ENCODE peak calls at places on chromosome 17, in six cellular contexts. One of them, this sample, is unnamed.

GRCh38 chr17:29588561-29589411 is 662 bp downstream of the GIT1 start:
- DNase-seq in NCI-H2227 treated with DMSO at 0.1 percent for 48 hours: no peak
- DNase-seq in RCC 7860: no peak
- DNase-seq in ureter: no peak
- DNase-seq in posterior cingulate gyrus: no peak
- DNase-seq in kidney tubule cell: peak
- DNase-seq in this sample: peak

GRCh38 chr17:60679287-60679686 is 1.6 kb downstream of the BCAS3 start:
- DNase-seq in NCI-H2227 treated with DMSO at 0.1 percent for 48 hours: no peak
- DNase-seq in RCC 7860: no peak
- DNase-seq in ureter: no peak
- DNase-seq in posterior cingulate gyrus: no peak
- DNase-seq in kidney tubule cell: no peak
- DNase-seq in this sample: no peak

GRCh38 chr17:59706900-59707181 is 389 bp downstream of the PTRH2 start:
- DNase-seq in NCI-H2227 treated with DMSO at 0.1 percent for 48 hours: no peak
- DNase-seq in RCC 7860: no peak
- DNase-seq in ureter: no peak
- DNase-seq in posterior cingulate gyrus: no peak
- DNase-seq in kidney tubule cell: no peak
- DNase-seq in this sample: no peak

GRCh38 chr17:47810200-47810821 is 11.3 kb downstream of the OSBPL7 start:
- DNase-seq in NCI-H2227 treated with DMSO at 0.1 percent for 48 hours: no peak
- DNase-seq in RCC 7860: peak
- DNase-seq in ureter: no peak
- DNase-seq in posterior cingulate gyrus: no peak
- DNase-seq in kidney tubule cell: peak
- DNase-seq in this sample: peak

GRCh38 chr17:17035920-17036319 is 6.3 kb upstream of the MPRIP start:
- DNase-seq in NCI-H2227 treated with DMSO at 0.1 percent for 48 hours: no peak
- DNase-seq in RCC 7860: no peak
- DNase-seq in ureter: no peak
- DNase-seq in posterior cingulate gyrus: no peak
- DNase-seq in kidney tubule cell: no peak
- DNase-seq in this sample: no peak

GRCh38 chr17:17763734-17764133 is 73.1 kb downstream of the SREBF1 start:
- DNase-seq in NCI-H2227 treated with DMSO at 0.1 percent for 48 hours: no peak
- DNase-seq in RCC 7860: no peak
- DNase-seq in ureter: no peak
- DNase-seq in posterior cingulate gyrus: no peak
- DNase-seq in kidney tubule cell: no peak
- DNase-seq in this sample: no peak

GRCh38 chr17:50129303-50129945 is 536 bp downstream of the SAMD14 start:
- DNase-seq in NCI-H2227 treated with DMSO at 0.1 percent for 48 hours: peak
- DNase-seq in RCC 7860: no peak
- DNase-seq in ureter: no peak
- DNase-seq in posterior cingulate gyrus: no peak
- DNase-seq in kidney tubule cell: peak
- DNase-seq in this sample: no peak

GRCh38 chr17:1252203-1252608 is 18.0 kb upstream of the BHLHA9 start:
- DNase-seq in NCI-H2227 treated with DMSO at 0.1 percent for 48 hours: peak
- DNase-seq in RCC 7860: no peak
- DNase-seq in ureter: no peak
- DNase-seq in posterior cingulate gyrus: no peak
- DNase-seq in kidney tubule cell: no peak
- DNase-seq in this sample: peak

GRCh38 chr17:82231562-82232321 is 2.9 kb downstream of the SLC16A3 start:
- DNase-seq in NCI-H2227 treated with DMSO at 0.1 percent for 48 hours: no peak
- DNase-seq in RCC 7860: peak
- DNase-seq in ureter: peak
- DNase-seq in posterior cingulate gyrus: no peak
- DNase-seq in kidney tubule cell: peak
- DNase-seq in this sample: peak

GRCh38 chr17:7060165-7060890 is 16.4 kb upstream of the SLC16A11 start:
- DNase-seq in NCI-H2227 treated with DMSO at 0.1 percent for 48 hours: no peak
- DNase-seq in RCC 7860: peak
- DNase-seq in ureter: no peak
- DNase-seq in posterior cingulate gyrus: no peak
- DNase-seq in kidney tubule cell: peak
- DNase-seq in this sample: no peak

This sample was measured in colonic mucosa.